ENCODE peak calls at places on chromosome 13, in eight cellular contexts. C is stimulated activated CD8-positive, alpha-beta memory T cell treated with anti-CD3 and anti-CD28 coated beads, Interleukin-15, amount 100 ng/mL, for 1 hour; Z is kidney; P is progenitor cell of endocrine pancreas; S is neural progenitor cell; K is endothelial cell; M is BJ; R is HFF-Myc. X is an unnamed sample.
A peak's percentile ranks its signal among the peaks of the same experiment; 100 is the strongest.

GRCh38 chr13:23428183-23428528 is 5.3 kb downstream of the SACS start:
- DNase-seq in Z (no peak), S (no peak), K (no peak), C (no peak), P (no peak), R (no peak), M (no peak), X (no peak)

GRCh38 chr13:50518791-50519201 is 324.7 kb downstream of the DLEU7 start:
- DNase-seq in C (no peak), R (no peak), M (no peak), Z (no peak), S (no peak), P (no peak), K (no peak), X (no peak)

GRCh38 chr13:99404005-99404755 is 97.0 kb upstream of the GPR183 start:
- DNase-seq in S (no peak), P (no peak), K (no peak), M (no peak), Z (no peak), C (no peak), R (no peak), X (no peak)

GRCh38 chr13:45700971-45701900 is 884 bp upstream of the CBY2 start:
- DNase-seq in K (no peak), C (no peak), P (no peak), Z (no peak), S (no peak), M (no peak), R (no peak), X (no peak)

GRCh38 chr13:104796581-104796980 is 1730.4 kb upstream of the SLC10A2 start:
- DNase-seq in S (no peak), R (no peak), C (no peak), K (no peak), M (no peak), P (no peak), Z (no peak), X (no peak)

GRCh38 chr13:113816925-113817859 is 46.7 kb downstream of the GAS6 start:
- DNase-seq in C (peak; percentile 69), Z (peak; percentile 94), S (peak; percentile 90), R (peak; percentile 72), M (peak; percentile 38), K (peak; percentile 88), P (peak; percentile 85), X (peak; percentile 92)

GRCh38 chr13:44026194-44026593 is 146.5 kb downstream of the LACC1 start:
- DNase-seq in S (no peak), C (no peak), K (no peak), P (no peak), Z (no peak), R (no peak), M (no peak), X (no peak)

GRCh38 chr13:91904597-91904996 is 506.2 kb downstream of the GPC5 start:
- DNase-seq in M (no peak), C (no peak), P (no peak), K (no peak), S (no peak), R (no peak), Z (no peak), X (no peak)

GRCh38 chr13:93338906-93339305 is 112.3 kb downstream of the GPC6 start:
- DNase-seq in R (no peak), S (no peak), M (no peak), P (no peak), C (no peak), K (no peak), Z (no peak), X (no peak)

GRCh38 chr13:52353116-52353718 is 52.8 kb downstream of the THSD1 start:
- DNase-seq in S (no peak), R (no peak), M (peak; percentile 46), Z (no peak), K (no peak), P (no peak), C (no peak), X (no peak)

GRCh38 chr13:81106348-81106747 is 765.4 kb upstream of the SPRY2 start:
- DNase-seq in R (no peak), P (no peak), K (no peak), M (no peak), S (no peak), C (no peak), Z (no peak), X (no peak)

GRCh38 chr13:99830931-99831330 is 140.6 kb downstream of the ZIC5 start:
- DNase-seq in M (no peak), P (no peak), Z (no peak), K (no peak), C (no peak), R (no peak), S (peak; percentile 22), X (no peak)

GRCh38 chr13:37488682-37489081 is 109.9 kb downstream of the POSTN start:
- DNase-seq in S (no peak), P (no peak), M (no peak), K (no peak), Z (no peak), C (no peak), R (no peak), X (no peak)

GRCh38 chr13:74708629-74709028 is 574.4 kb upstream of the KLF12 start:
- DNase-seq in C (no peak), R (no peak), M (no peak), K (no peak), P (no peak), Z (no peak), S (no peak), X (no peak)

GRCh38 chr13:46367622-46368327 is 19.3 kb downstream of the RUBCNL start:
- DNase-seq in R (no peak), M (no peak), Z (no peak), C (no peak), S (no peak), P (no peak), K (no peak), X (no peak)

GRCh38 chr13:101875717-101876393 is 423.4 kb downstream of the ITGBL1 start:
- DNase-seq in R (no peak), M (no peak), S (no peak), K (no peak), C (no peak), Z (no peak), P (no peak), X (no peak)

GRCh38 chr13:80040219-80040976 is 300.5 kb downstream of the SPRY2 start:
- DNase-seq in Z (no peak), M (peak; percentile 97), C (no peak), K (no peak), R (peak; percentile 86), S (no peak), P (no peak), X (no peak)

GRCh38 chr13:34258646-34259386 is 440.9 kb downstream of the RFC3 start:
- DNase-seq in K (no peak), Z (no peak), M (no peak), C (no peak), R (no peak), S (no peak), P (no peak), X (no peak)

GRCh38 chr13:46058268-46058667 is 5.7 kb upstream of the ZC3H13 start:
- DNase-seq in S (no peak), C (no peak), K (no peak), Z (no peak), M (no peak), P (no peak), R (no peak), X (no peak)

GRCh38 chr13:109326601-109327000 is 459.8 kb downstream of the IRS2 start:
- DNase-seq in R (no peak), K (no peak), S (no peak), M (no peak), P (no peak), C (no peak), Z (no peak), X (no peak)

GRCh38 chr13:26025196-26025595 is 26.6 kb downstream of the SHISA2 start:
- DNase-seq in P (no peak), Z (no peak), R (no peak), S (no peak), M (no peak), K (no peak), C (no peak), X (no peak)

GRCh38 chr13:28429685-28430290 is 65.1 kb downstream of the FLT1 start:
- DNase-seq in Z (no peak), P (no peak), C (no peak), R (no peak), M (no peak), S (no peak), K (no peak), X (no peak)

GRCh38 chr13:95536629-95537241 is 15.8 kb upstream of the CLDN10 start:
- DNase-seq in C (no peak), M (no peak), K (no peak), P (no peak), R (peak; percentile 11), Z (no peak), S (no peak), X (no peak)

GRCh38 chr13:99656092-99656745 is 154.9 kb downstream of the TM9SF2 start:
- DNase-seq in R (peak; percentile 54), M (no peak), K (peak; percentile 81), S (peak; percentile 89), C (peak; percentile 80), P (peak; percentile 70), Z (no peak), X (peak; percentile 91)

GRCh38 chr13:19781526-19781925 is 1.2 kb downstream of the PSPC1 start:
- DNase-seq in K (no peak), R (no peak), C (no peak), S (no peak), P (no peak), Z (no peak), M (no peak), X (no peak)

GRCh38 chr13:63161219-63161618 is 1745.6 kb upstream of the PCDH20 start:
- DNase-seq in Z (no peak), M (no peak), C (no peak), R (no peak), S (no peak), P (no peak), K (no peak), X (no peak)

X was measured in sciatic nerve.